ENCODE peak calls at places on chromosomes 4 and X, in nine cellular contexts. Y is EL; F is stimulated activated CD4-positive, alpha-beta T cell treated with anti-CD3 and anti-CD28 coated beads, Interleukin-4, amount 100 ng/mL, for 48 hours; U is HFFc6; K is germinal center; H is activated CD4-positive, alpha-beta memory T cell treated with anti-CD3 and anti-CD28 coated beads for 36 hours; X is anterior cingulate cortex; P is GM12891; E is tibial artery. S is an unnamed sample.

GRCh38 chrX:47166126-47166525 is 21.1 kb downstream of the RBM10 start:
- DNase-seq in Y (no peak), F (no peak), U (no peak), K (no peak), H (no peak), X (no peak), P (no peak), E (no peak), S (no peak)

GRCh38 chr4:24067781-24068193 is 177.9 kb upstream of the PPARGC1A start:
- DNase-seq in Y (peak; percentile 71), F (no peak), U (peak; percentile 63), K (no peak), H (no peak), X (peak; percentile 30), P (no peak), E (no peak), S (no peak)

GRCh38 chrX:102085706-102086105 is 39.8 kb upstream of the TCEAL2 start:
- DNase-seq in Y (peak; percentile 20), F (peak; percentile 4), U (peak; percentile 22), K (no peak), H (no peak), X (no peak), P (no peak), E (no peak), S (no peak)

GRCh38 chr4:164224871-164225270 is 529.1 kb upstream of the SMIM31 start:
- DNase-seq in Y (no peak), F (no peak), U (no peak), K (no peak), H (no peak), X (no peak), P (no peak), E (no peak), S (no peak)

GRCh38 chrX:116881961-116882360 is 419.2 kb upstream of the CT83 start:
- DNase-seq in Y (no peak), F (no peak), U (no peak), K (no peak), H (no peak), X (no peak), P (no peak), E (no peak), S (no peak)

GRCh38 chr4:130077275-130077674 is 981.3 kb downstream of the C4orf33 start:
- DNase-seq in Y (peak; percentile 83), F (no peak), U (peak; percentile 77), K (no peak), H (no peak), X (no peak), P (no peak), E (no peak), S (no peak)

GRCh38 chr4:183959349-183959748 is 54.2 kb downstream of the STOX2 start:
- DNase-seq in Y (no peak), F (no peak), U (no peak), K (no peak), H (no peak), X (no peak), P (no peak), E (no peak), S (no peak)

GRCh38 chrX:24231169-24231568 is 81.6 kb downstream of the ZFX start:
- DNase-seq in Y (peak; percentile 70), F (no peak), U (peak; percentile 58), K (no peak), H (no peak), X (no peak), P (no peak), E (no peak), S (no peak)

GRCh38 chr4:83616252-83616651 is 80.3 kb downstream of the GPAT3 start:
- DNase-seq in Y (no peak), F (no peak), U (no peak), K (no peak), H (no peak), X (no peak), P (no peak), E (no peak), S (no peak)

GRCh38 chrX:42818151-42818921 is 40.4 kb upstream of the PPP1R2C start:
- DNase-seq in Y (no peak), F (no peak), U (no peak), K (no peak), H (no peak), X (no peak), P (no peak), E (no peak), S (no peak)

GRCh38 chrX:138986866-138987265 is 275.3 kb upstream of the FGF13 start:
- DNase-seq in Y (no peak), F (no peak), U (no peak), K (no peak), H (no peak), X (no peak), P (no peak), E (no peak), S (no peak)

GRCh38 chr4:61210186-61210939 is 10.2 kb downstream of the ADGRL3 start:
- DNase-seq in Y (no peak), F (no peak), U (no peak), K (no peak), H (no peak), X (peak; percentile 69), P (no peak), E (no peak), S (no peak)